ENCODE peak calls at places on chromosomes 7 and 10, in ten cellular contexts. Y is stimulated activated CD8-positive, alpha-beta memory T cell treated with anti-CD3 and anti-CD28 coated beads, Interleukin-15, amount 100 ng/mL, for 4 hours; H is bronchial epithelial cell; B is pulmonary artery endothelial cell; I is fibroblast of gingiva; N is effector CD4-positive, alpha-beta T cell; S is NCI-H1092; V is Calu3; D is amniotic stem cell; A is uterus. T is an unnamed sample.

GRCh38 chr10:95328013-95328412 is 37.2 kb upstream of the PDLIM1 start:
- DNase-seq in Y (no peak), H (no peak), B (no peak), I (no peak), N (no peak), S (no peak), V (no peak), D (no peak), A (no peak), T (no peak)

GRCh38 chr10:95291634-95292039 is 834 bp upstream of the PDLIM1 start:
- DNase-seq in Y (no peak), H (no peak), B (no peak), I (no peak), N (no peak), S (no peak), V (no peak), D (no peak), A (no peak), T (no peak)

GRCh38 chr7:135147899-135148721 is at the start of gene TMEM140:
- DNase-seq in Y (no peak), H (peak; percentile 67), B (peak; percentile 54), I (peak; percentile 71), N (peak; percentile 45), S (no peak), V (no peak), D (no peak), A (no peak), T (peak; percentile 76)

GRCh38 chr10:24518981-24519597 is 204.6 kb downstream of the ARHGAP21 start:
- DNase-seq in Y (no peak), H (peak; percentile 54), B (peak; percentile 8), I (peak; percentile 49), N (peak; percentile 4), S (no peak), V (peak; percentile 74), D (peak; percentile 28), A (peak; percentile 53), T (peak; percentile 19)

GRCh38 chr7:2734761-2735571 is 47.0 kb downstream of the AMZ1 start:
- DNase-seq in Y (no peak), H (no peak), B (no peak), I (no peak), N (no peak), S (peak; percentile 43), V (no peak), D (no peak), A (peak; percentile 60), T (no peak)

GRCh38 chr10:44803820-44804219 is 107.3 kb upstream of the TMEM72 start:
- DNase-seq in Y (no peak), H (no peak), B (no peak), I (no peak), N (no peak), S (no peak), V (no peak), D (no peak), A (no peak), T (no peak)

GRCh38 chr7:93895859-93896258 is 5.3 kb upstream of the TFPI2 start:
- DNase-seq in Y (no peak), H (no peak), B (no peak), I (no peak), N (no peak), S (no peak), V (no peak), D (no peak), A (no peak), T (no peak)

GRCh38 chr10:71270301-71270777 is 48.7 kb upstream of the SLC29A3 start:
- DNase-seq in Y (no peak), H (peak; percentile 60), B (peak; percentile 32), I (peak; percentile 63), N (no peak), S (peak; percentile 51), V (peak; percentile 70), D (peak; percentile 58), A (peak; percentile 65), T (no peak)

GRCh38 chr7:69060516-69060915 is 537.8 kb upstream of the AUTS2 start:
- DNase-seq in Y (no peak), H (no peak), B (no peak), I (no peak), N (no peak), S (no peak), V (no peak), D (no peak), A (no peak), T (no peak)

GRCh38 chr10:114507449-114507848 is 103.1 kb upstream of the AFAP1L2 start:
- DNase-seq in Y (no peak), H (peak; percentile 44), B (no peak), I (no peak), N (no peak), S (no peak), V (peak; percentile 88), D (no peak), A (no peak), T (no peak)

GRCh38 chr10:80454526-80455460 is 683 bp downstream of the TSPAN14 start:
- DNase-seq in Y (no peak), H (no peak), B (no peak), I (peak; percentile 50), N (no peak), S (no peak), V (peak; percentile 49), D (no peak), A (peak; percentile 36), T (no peak)

GRCh38 chr7:124723012-124723411 is 42.6 kb downstream of the GPR37 start:
- DNase-seq in Y (no peak), H (peak; percentile 91), B (peak; percentile 17), I (no peak), N (no peak), S (no peak), V (peak; percentile 5), D (no peak), A (no peak), T (no peak)

GRCh38 chr7:32893225-32893560 is 1.6 kb upstream of the KBTBD2 start:
- DNase-seq in Y (no peak), H (peak; percentile 43), B (no peak), I (no peak), N (no peak), S (no peak), V (no peak), D (no peak), A (no peak), T (no peak)

GRCh38 chr7:94602181-94602580 is 53.8 kb downstream of the SGCE start:
- DNase-seq in Y (no peak), H (no peak), B (no peak), I (no peak), N (no peak), S (no peak), V (no peak), D (no peak), A (no peak), T (no peak)

GRCh38 chr7:22665816-22666375 is 61.1 kb upstream of the IL6 start:
- DNase-seq in Y (no peak), H (no peak), B (no peak), I (no peak), N (no peak), S (no peak), V (no peak), D (no peak), A (no peak), T (no peak)

GRCh38 chr10:97714401-97715258 is 1.1 kb downstream of the MARVELD1 start:
- DNase-seq in Y (no peak), H (peak; percentile 75), B (no peak), I (peak; percentile 88), N (no peak), S (no peak), V (no peak), D (peak; percentile 60), A (peak; percentile 87), T (no peak)

GRCh38 chr10:82660983-82661382 is 786.0 kb downstream of the NRG3 start:
- DNase-seq in Y (no peak), H (no peak), B (no peak), I (no peak), N (no peak), S (no peak), V (no peak), D (no peak), A (no peak), T (no peak)

GRCh38 chr7:69819306-69819705 is 221.0 kb downstream of the AUTS2 start:
- DNase-seq in Y (no peak), H (no peak), B (no peak), I (no peak), N (no peak), S (no peak), V (no peak), D (no peak), A (no peak), T (no peak)

GRCh38 chr10:30637881-30638467 is 8.4 kb upstream of the LYZL2 start:
- DNase-seq in Y (no peak), H (peak; percentile 93), B (peak; percentile 75), I (peak; percentile 79), N (no peak), S (no peak), V (peak; percentile 47), D (peak; percentile 81), A (no peak), T (no peak)

GRCh38 chr7:64877714-64878610 is 25.1 kb upstream of the ZNF273 start:
- DNase-seq in Y (no peak), H (no peak), B (no peak), I (no peak), N (no peak), S (no peak), V (no peak), D (no peak), A (no peak), T (no peak)

GRCh38 chr10:96842896-96843723 is 11.0 kb downstream of the LCOR start:
- DNase-seq in Y (no peak), H (peak; percentile 85), B (no peak), I (no peak), N (no peak), S (no peak), V (no peak), D (no peak), A (no peak), T (no peak)

GRCh38 chr10:13348216-13349017 is at the start of gene SEPHS1:
- DNase-seq in Y (peak; percentile 58), H (peak; percentile 29), B (no peak), I (peak; percentile 89), N (peak; percentile 75), S (peak; percentile 66), V (peak; percentile 88), D (peak; percentile 55), A (peak; percentile 65), T (peak; percentile 79)

GRCh38 chr7:99876491-99876890 is 342 bp downstream of the OR2AE1 start:
- DNase-seq in Y (no peak), H (no peak), B (no peak), I (no peak), N (no peak), S (no peak), V (no peak), D (no peak), A (no peak), T (no peak)

GRCh38 chr7:43034535-43035002 is 77.9 kb upstream of the HECW1 start:
- DNase-seq in Y (no peak), H (no peak), B (no peak), I (no peak), N (no peak), S (no peak), V (no peak), D (no peak), A (no peak), T (no peak)